ENCODE peak calls at places on chromosomes 4 and X, in seven cellular contexts. N is HCT116, T is H1, J is HepG2, Q is K562, V is SK-N-SH, Z is GM12878. K is an unnamed sample.

GRCh38 chrX:22196151-22196550 is 76.6 kb upstream of the CBLL2 start:
- DNase-seq in N (no peak), T (no peak), J (no peak), Q (no peak), V (no peak), Z (no peak), K (no peak)

GRCh38 chr4:99052902-99053301 is 35.7 kb downstream of the ADH5 start:
- DNase-seq in N (no peak), T (no peak), J (no peak), Q (no peak), V (no peak), Z (no peak), K (no peak)

GRCh38 chr4:34046580-34046979 is 2197.7 kb downstream of the ARAP2 start:
- DNase-seq in N (peak; percentile 15), T (no peak), J (no peak), Q (no peak), V (no peak), Z (no peak), K (no peak)

GRCh38 chr4:174255790-174256189 is 27.7 kb downstream of the FBXO8 start:
- DNase-seq in N (no peak), T (no peak), J (no peak), Q (peak; percentile 20), V (no peak), Z (no peak), K (no peak)

GRCh38 chr4:67207941-67208441 is 337.3 kb downstream of the CENPC start:
- DNase-seq in N (no peak), T (no peak), J (no peak), Q (no peak), V (no peak), Z (no peak), K (no peak)

GRCh38 chrX:134712272-134712671 is 54.0 kb upstream of the PLAC1 start:
- DNase-seq in N (no peak), T (no peak), J (no peak), Q (no peak), V (no peak), Z (no peak), K (no peak)

GRCh38 chr4:101114936-101115372 is 232.4 kb downstream of the PPP3CA start:
- DNase-seq in N (peak; percentile 99), T (no peak), J (peak; percentile 99), Q (no peak), V (no peak), Z (no peak), K (no peak)

GRCh38 chrX:77749695-77750094 is 36.3 kb downstream of the ATRX start:
- DNase-seq in N (no peak), T (no peak), J (no peak), Q (no peak), V (no peak), Z (no peak), K (no peak)

GRCh38 chrX:114267127-114267526 is 316.8 kb upstream of the HTR2C start:
- DNase-seq in N (no peak), T (no peak), J (no peak), Q (no peak), V (no peak), Z (no peak), K (no peak)

GRCh38 chr4:3878678-3879077 is 112.5 kb downstream of the ADRA2C start:
- DNase-seq in N (no peak), T (no peak), J (no peak), Q (no peak), V (peak; percentile 4), Z (no peak), K (no peak)

GRCh38 chr4:88746186-88746585 is 48.6 kb upstream of the NAP1L5 start:
- DNase-seq in N (no peak), T (no peak), J (no peak), Q (no peak), V (no peak), Z (no peak), K (no peak)

GRCh38 chr4:88745175-88745574 is 47.5 kb upstream of the NAP1L5 start:
- DNase-seq in N (no peak), T (no peak), J (no peak), Q (no peak), V (no peak), Z (no peak), K (no peak)

GRCh38 chr4:88745581-88746163 is 48.0 kb upstream of the NAP1L5 start:
- DNase-seq in N (no peak), T (no peak), J (no peak), Q (no peak), V (no peak), Z (no peak), K (no peak)

GRCh38 chr4:88743696-88744095 is 46.1 kb upstream of the NAP1L5 start:
- DNase-seq in N (no peak), T (no peak), J (no peak), Q (no peak), V (no peak), Z (no peak), K (no peak)

GRCh38 chr4:88744609-88745008 is 47.0 kb upstream of the NAP1L5 start:
- DNase-seq in N (no peak), T (no peak), J (no peak), Q (no peak), V (no peak), Z (no peak), K (no peak)
- TF ChIP-seq JUND in N (no peak), T (no peak), J (no peak), Q (no peak), V (no peak), Z (no peak), K (no peak)

GRCh38 chr4:20486433-20486832 is 213.8 kb upstream of the PACRGL start:
- DNase-seq in N (no peak), T (no peak), J (no peak), Q (no peak), V (no peak), Z (no peak), K (no peak)

GRCh38 chr4:20487446-20487845 is 212.8 kb upstream of the PACRGL start:
- DNase-seq in N (no peak), T (no peak), J (no peak), Q (no peak), V (no peak), Z (no peak), K (no peak)

GRCh38 chr4:20483416-20483815 is 216.8 kb upstream of the PACRGL start:
- DNase-seq in N (no peak), T (no peak), J (no peak), Q (no peak), V (no peak), Z (no peak), K (no peak)

GRCh38 chr4:20490734-20491133 is 209.5 kb upstream of the PACRGL start:
- DNase-seq in N (no peak), T (no peak), J (no peak), Q (no peak), V (no peak), Z (no peak), K (no peak)

GRCh38 chr4:20487852-20488251 is 212.4 kb upstream of the PACRGL start:
- DNase-seq in N (no peak), T (no peak), J (no peak), Q (no peak), V (no peak), Z (no peak), K (no peak)
- TF ChIP-seq JUND in N (no peak), T (no peak), J (no peak), Q (no peak), V (no peak), Z (no peak), K (no peak)

GRCh38 chr4:150242820-150243458 is 164.7 kb downstream of the DCLK2 start:
- DNase-seq in N (peak; percentile 12), T (no peak), J (no peak), Q (peak; percentile 53), V (peak; percentile 74), Z (no peak), K (peak; percentile 32)
- TF ChIP-seq JUND in N (no peak), T (no peak), J (no peak), Q (no peak), V (no peak), Z (no peak), K (no peak)

GRCh38 chr4:137181293-137181899 is 350.9 kb downstream of the PCDH18 start:
- DNase-seq in N (no peak), T (no peak), J (no peak), Q (no peak), V (no peak), Z (no peak), K (no peak)
- TF ChIP-seq JUND in N (no peak), T (no peak), J (no peak), Q (no peak), V (peak; percentile 5), Z (no peak), K (no peak)

DNA sequence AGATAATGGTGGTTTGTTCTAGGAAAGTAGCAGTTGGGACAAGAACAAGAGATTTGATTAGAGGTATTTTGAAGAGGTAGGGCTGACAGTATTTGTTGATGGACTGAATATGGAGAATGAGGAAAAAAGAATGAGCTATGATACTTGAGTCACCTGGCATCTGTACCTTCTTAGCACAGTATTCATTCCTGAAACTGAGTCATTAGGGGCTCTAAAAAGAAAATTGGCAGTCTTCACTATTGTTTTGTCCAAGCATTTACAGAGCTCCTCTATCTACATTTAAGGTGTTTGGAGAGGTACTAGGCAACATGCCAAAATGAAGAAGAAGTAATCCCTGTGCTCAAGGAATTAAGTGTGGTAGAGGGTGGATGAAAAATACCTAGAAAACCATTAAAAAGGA is 165.8 kb downstream of the SHROOM4 start:
- DNase-seq in N (no peak), T (no peak), J (no peak), Q (no peak), V (no peak), Z (no peak), K (no peak)
- TF ChIP-seq JUND in N (no peak), T (no peak), J (no peak), Q (no peak), V (no peak), Z (no peak), K (no peak)

DNA sequence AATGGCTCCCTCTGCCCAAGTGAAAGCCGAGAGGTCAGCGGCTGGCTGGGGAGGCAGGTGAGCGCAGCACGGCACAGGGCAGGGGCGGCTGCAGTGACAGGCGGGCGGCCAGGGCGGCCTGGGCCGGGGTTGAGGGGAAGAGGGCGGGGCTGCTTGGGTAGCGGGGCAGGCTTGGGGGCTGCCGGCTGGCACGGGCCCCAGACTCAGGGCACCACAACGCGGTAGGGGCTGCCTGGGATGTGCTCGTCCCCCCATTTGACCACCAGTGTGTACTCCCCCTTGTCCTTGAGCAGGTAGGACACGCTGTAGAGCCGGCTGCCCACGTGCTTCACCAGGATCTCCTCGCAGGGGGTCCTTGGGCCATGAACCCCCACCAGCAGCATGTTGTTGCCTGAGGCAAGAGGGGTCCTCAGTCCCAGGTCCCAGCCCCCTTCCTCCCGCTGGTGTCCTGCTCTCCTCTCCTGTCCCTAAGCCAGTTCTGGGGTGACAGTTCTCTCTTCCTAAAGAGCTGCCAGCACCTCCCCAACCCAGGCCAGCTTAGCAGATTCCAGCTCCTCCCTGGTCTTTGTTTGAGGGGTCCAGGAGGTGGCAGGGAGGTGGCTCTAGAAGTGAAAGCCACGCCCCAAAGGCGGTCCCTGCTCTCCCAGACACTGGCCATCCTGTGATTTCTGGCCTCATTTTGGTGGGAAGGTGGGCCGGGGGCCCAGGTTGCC is 25.6 kb downstream of the FLNA start:
- DNase-seq in N (no peak), T (no peak), J (no peak), Q (no peak), V (no peak), Z (no peak), K (no peak)
- TF ChIP-seq JUND in N (no peak), T (no peak), J (no peak), Q (no peak), V (no peak), Z (no peak), K (no peak)

GRCh38 chrX:24982306-24982965 is 33.3 kb downstream of the ARX start:
- DNase-seq in N (no peak), T (no peak), J (no peak), Q (no peak), V (no peak), Z (no peak), K (no peak)
- TF ChIP-seq JUND in N (no peak), T (no peak), J (no peak), Q (no peak), V (no peak), Z (no peak), K (no peak)

GRCh38 chr4:108540536-108540935 is 79.8 kb upstream of the RPL34 start:
- DNase-seq in N (no peak), T (no peak), J (no peak), Q (no peak), V (no peak), Z (no peak), K (no peak)
- TF ChIP-seq JUND in N (no peak), T (no peak), J (no peak), Q (no peak), V (no peak), Z (no peak), K (no peak)

K was measured in T47D.